ENCODE peak calls at places on chromosomes 12 and 14, in five cellular contexts. E, W, I, C and F are unnamed samples.

GRCh38 chr12:63894132-63894531 is 49.6 kb downstream of the SRGAP1 start:
- DNase-seq in E (peak), I (no peak), C (no peak), W (no peak), F (peak)

GRCh38 chr12:116642101-116642500 is 82.9 kb downstream of the MAP1LC3B2 start:
- DNase-seq in I (no peak), W (no peak), E (no peak), C (no peak), F (no peak)

GRCh38 chr12:111937429-111937828 is 75.5 kb downstream of the TMEM116 start:
- DNase-seq in I (no peak), C (no peak), E (peak), W (no peak), F (no peak)

GRCh38 chr12:20624718-20625117 is 70.4 kb upstream of the SLCO1C1 start:
- DNase-seq in I (no peak), E (peak), W (peak), C (no peak), F (peak)

GRCh38 chr12:66409195-66409871 is 107.0 kb downstream of the HELB start:
- DNase-seq in E (peak), C (peak), I (peak), W (peak), F (peak)

GRCh38 chr14:24705840-24706239 is 71.8 kb upstream of the GZMB start:
- DNase-seq in E (no peak), C (no peak), W (no peak), I (no peak), F (no peak)

GRCh38 chr12:102322254-102322653 is 124.6 kb upstream of the PMCH start:
- DNase-seq in I (no peak), C (no peak), E (no peak), W (no peak), F (no peak)

GRCh38 chr14:85319998-85320397 is 209.9 kb upstream of the FLRT2 start:
- DNase-seq in C (no peak), W (peak), I (no peak), E (peak), F (peak)

GRCh38 chr14:33393155-33393894 is 454.6 kb downstream of the NPAS3 start:
- DNase-seq in E (peak), W (no peak), C (no peak), I (no peak), F (no peak)

GRCh38 chr12:103301642-103302620 is 193.8 kb downstream of the C12orf42 start:
- DNase-seq in W (no peak), I (no peak), E (no peak), C (peak), F (no peak)

GRCh38 chr12:3534511-3534910 is 43.5 kb downstream of the PRMT8 start:
- DNase-seq in C (no peak), W (no peak), E (no peak), I (no peak), F (no peak)

GRCh38 chr12:2332266-2332665 is 279.5 kb downstream of the CACNA1C start:
- DNase-seq in I (no peak), W (peak), C (no peak), E (peak), F (no peak)

GRCh38 chr14:99562848-99563748 is 40.9 kb downstream of the CCDC85C start:
- DNase-seq in W (peak), I (no peak), E (peak), C (peak), F (peak)

GRCh38 chr14:93114068-93114710 is 1.5 kb downstream of the ITPK1 start:
- DNase-seq in C (no peak), E (no peak), W (peak), I (no peak), F (no peak)

GRCh38 chr14:88426271-88426670 is 40.8 kb downstream of the SPATA7 start:
- DNase-seq in W (no peak), I (no peak), C (no peak), E (peak), F (peak)

GRCh38 chr12:80634903-80635302 is 72.5 kb upstream of the MYF6 start:
- DNase-seq in I (no peak), C (no peak), E (no peak), W (no peak), F (no peak)

GRCh38 chr14:34693228-34693939 is 21.0 kb downstream of the CFL2 start:
- DNase-seq in C (peak), W (no peak), E (peak), I (no peak), F (no peak)

GRCh38 chr12:128856035-128856790 is 2.9 kb downstream of the GLT1D1 start:
- DNase-seq in I (no peak), E (no peak), W (no peak), C (no peak), F (no peak)

GRCh38 chr14:48792376-48793024 is 793.7 kb downstream of the RPS29 start:
- DNase-seq in W (no peak), I (no peak), E (no peak), C (no peak), F (no peak)

GRCh38 chr14:60276347-60276746 is 27.3 kb downstream of the PPM1A start:
- DNase-seq in C (no peak), W (no peak), E (no peak), I (no peak), F (peak)

GRCh38 chr14:52175982-52176502 is 91.5 kb upstream of the PTGDR start:
- DNase-seq in C (no peak), I (peak), W (no peak), E (no peak), F (no peak)

GRCh38 chr12:96301732-96302131 is 98.5 kb downstream of the CDK17 start:
- DNase-seq in I (no peak), C (no peak), W (no peak), E (no peak), F (no peak)

GRCh38 chr12:58877243-58877743 is 43.0 kb downstream of the LRIG3 start:
- DNase-seq in C (no peak), I (no peak), W (no peak), E (peak), F (peak)

GRCh38 chr12:28051516-28052456 is 79.3 kb upstream of the PTHLH start:
- DNase-seq in W (no peak), I (no peak), E (peak), C (no peak), F (peak)

GRCh38 chr12:52581481-52581880 is 7.8 kb upstream of the KRT74 start:
- DNase-seq in C (no peak), E (peak), I (no peak), W (no peak), F (peak)

GRCh38 chr12:113267621-113268020 is 46.4 kb downstream of the TPCN1 start:
- DNase-seq in E (no peak), I (no peak), C (no peak), W (no peak), F (no peak)

GRCh38 chr14:64760146-64760755 is 56.0 kb downstream of the PLEKHG3 start:
- DNase-seq in I (peak), W (peak), C (peak), E (peak), F (peak)

GRCh38 chr12:64180951-64181350 is 41.1 kb downstream of the KICS2 start:
- DNase-seq in E (peak), I (no peak), C (no peak), W (peak), F (peak)

GRCh38 chr12:57627504-57628279 is 5.3 kb downstream of the B4GALNT1 start:
- DNase-seq in C (peak), E (no peak), W (no peak), I (no peak), F (no peak)

GRCh38 chr14:52789118-52789517 is 2.3 kb downstream of the GNPNAT1 start:
- DNase-seq in E (no peak), W (no peak), I (no peak), C (no peak), F (no peak)

GRCh38 chr12:68334136-68334535 is 2.0 kb upstream of the MDM1 start:
- DNase-seq in C (peak), E (no peak), W (peak), I (no peak), F (no peak)

GRCh38 chr14:44418856-44419255 is 88.2 kb downstream of the FSCB start:
- DNase-seq in I (no peak), C (no peak), W (no peak), E (no peak), F (no peak)

GRCh38 chr14:73761621-73762355 is 47.6 kb upstream of the PNMA1 start:
- DNase-seq in W (no peak), C (no peak), I (no peak), E (no peak), F (no peak)

GRCh38 chr12:26523708-26524150 is 309.3 kb downstream of the ITPR2 start:
- DNase-seq in W (peak), I (no peak), C (peak), E (peak), F (peak)

GRCh38 chr12:21476949-21477348 is 24.5 kb downstream of the RECQL start:
- DNase-seq in I (no peak), E (peak), W (peak), C (no peak), F (peak)

GRCh38 chr12:107512391-107512790 is 173.2 kb upstream of the PWP1 start:
- DNase-seq in C (no peak), I (no peak), E (peak), W (no peak), F (no peak)

GRCh38 chr12:120457133-120457532 is 10.9 kb downstream of the GATC start:
- DNase-seq in E (peak), C (no peak), I (no peak), W (no peak), F (no peak)

GRCh38 chr14:73471582-73472181 is 13.3 kb upstream of the NUMB start:
- DNase-seq in I (no peak), E (no peak), W (no peak), C (no peak), F (no peak)

GRCh38 chr14:31230559-31230958 is 23.0 kb upstream of the HECTD1 start:
- DNase-seq in E (no peak), W (no peak), C (no peak), I (no peak), F (no peak)

GRCh38 chr14:31232081-31232480 is 24.5 kb upstream of the HECTD1 start:
- DNase-seq in C (no peak), W (no peak), I (no peak), E (no peak), F (no peak)

GRCh38 chr14:31229009-31229408 is 21.4 kb upstream of the HECTD1 start:
- DNase-seq in E (no peak), I (no peak), C (no peak), W (no peak), F (no peak)

GRCh38 chr14:31228533-31228932 is 20.9 kb upstream of the HECTD1 start:
- DNase-seq in E (no peak), W (no peak), I (no peak), C (no peak), F (peak)

DNA sequence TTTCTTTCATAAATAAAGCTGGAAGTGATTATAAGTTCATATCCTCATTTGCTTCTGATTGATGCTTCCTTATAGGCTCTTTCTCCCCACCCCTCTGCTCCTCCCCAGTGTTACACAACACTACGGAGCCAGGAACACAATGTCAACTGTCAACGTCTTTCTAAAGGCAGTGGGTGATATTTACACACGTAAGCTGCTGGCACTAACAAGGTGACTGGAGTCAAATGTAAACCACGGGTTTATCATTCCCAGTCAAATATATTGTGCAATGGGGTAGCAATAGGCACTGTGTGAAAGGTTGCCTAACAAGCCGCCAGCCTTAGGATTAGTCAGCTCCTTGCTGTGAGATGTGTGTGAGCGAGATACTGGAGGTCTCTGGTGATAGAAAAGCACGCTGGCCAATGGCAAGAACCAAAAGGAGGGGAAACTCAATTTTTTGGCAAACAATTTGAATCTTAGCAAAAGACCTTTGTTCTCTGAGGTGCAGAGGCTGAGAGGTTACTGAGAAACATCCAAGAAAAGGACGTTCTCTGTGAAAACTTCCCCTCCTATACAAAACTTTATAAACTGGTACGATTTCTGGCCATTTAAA is 22.1 kb upstream of the HECTD1 start:
- DNase-seq in I (no peak), C (peak), W (no peak), E (peak), F (peak)
- H3K4me3 ChIP-seq in I (no peak), C (no peak), W (no peak), E (peak), F (peak)

DNA sequence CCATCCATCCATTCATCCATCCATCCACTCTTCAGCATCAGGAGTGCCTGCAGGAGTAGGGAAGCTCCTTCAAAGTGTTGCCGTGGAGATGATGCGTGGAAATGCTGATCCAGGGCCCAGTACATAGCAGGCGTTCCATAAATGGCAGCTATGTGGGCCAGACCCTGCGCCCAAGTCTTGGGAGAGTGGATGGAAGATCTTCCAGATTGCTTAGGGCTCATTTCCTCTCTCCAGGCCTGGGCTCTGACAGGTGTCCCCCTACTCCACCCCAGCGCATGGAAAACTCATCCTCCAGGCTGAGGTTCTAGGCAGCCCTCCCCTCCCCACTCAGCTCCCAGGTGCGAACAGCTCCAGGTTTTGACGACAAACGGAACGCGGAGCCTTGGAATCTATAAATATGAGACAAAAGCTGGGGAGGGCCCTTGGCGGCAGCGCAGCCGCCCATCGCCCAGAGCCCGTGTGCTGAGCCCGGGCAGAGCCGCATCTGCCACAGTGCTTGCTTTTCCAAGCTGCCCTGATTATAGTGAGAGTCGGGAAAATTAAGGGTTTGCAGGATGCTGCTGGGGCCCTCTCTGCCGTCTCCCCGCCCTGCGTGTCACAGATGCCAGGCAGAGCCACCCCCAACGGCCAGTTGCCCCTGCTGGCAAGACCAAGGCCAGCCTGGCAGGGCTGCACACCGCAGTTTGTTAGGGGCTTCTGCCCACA is 1.6 kb downstream of the BEGAIN start:
- DNase-seq in C (no peak), W (no peak), E (no peak), I (no peak), F (no peak)
- H3K4me3 ChIP-seq in C (peak), W (no peak), E (no peak), I (no peak), F (no peak)

GRCh38 chr12:48128800-48129199 is 9.6 kb downstream of the PFKM start:
- DNase-seq in E (peak), I (no peak), C (no peak), W (no peak), F (peak)

GRCh38 chr12:48123169-48123568 is 4.0 kb downstream of the PFKM start:
- DNase-seq in C (no peak), I (no peak), E (no peak), W (no peak), F (no peak)

GRCh38 chr12:48131517-48131916 is 12.4 kb downstream of the PFKM start:
- DNase-seq in W (no peak), E (no peak), I (no peak), C (no peak), F (no peak)

GRCh38 chr12:48125985-48126384 is 6.8 kb downstream of the PFKM start:
- DNase-seq in E (no peak), W (no peak), I (no peak), C (no peak), F (no peak)

GRCh38 chr12:48126953-48127630 is 7.9 kb downstream of the PFKM start:
- DNase-seq in W (no peak), E (no peak), C (no peak), I (no peak), F (no peak)
- H3K4me3 ChIP-seq in W (no peak), E (no peak), C (no peak), I (no peak), F (no peak)

DNA sequence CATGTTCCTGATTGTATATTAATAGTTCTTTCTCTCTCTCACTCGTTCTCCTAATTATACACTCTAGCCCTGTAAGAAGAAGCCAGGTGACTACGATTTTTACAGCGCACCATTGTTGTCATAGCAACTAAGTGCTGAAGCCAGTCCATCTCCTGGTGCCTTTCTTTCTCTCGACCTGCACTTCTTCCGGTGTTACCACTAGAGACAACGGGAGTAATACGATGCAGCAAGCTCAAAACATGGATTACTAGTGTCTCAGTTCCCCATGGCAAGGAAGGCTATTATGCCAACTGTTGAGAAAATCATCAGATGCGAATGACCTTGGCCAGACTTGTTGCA is 40.8 kb upstream of the DCD start:
- DNase-seq in C (no peak), I (no peak), W (no peak), E (no peak), F (no peak)
- H3K4me3 ChIP-seq in C (no peak), I (no peak), W (no peak), E (no peak), F (no peak)

GRCh38 chr14:74955229-74955999 is at the start of gene PGF:
- DNase-seq in E (peak), C (peak), W (peak), I (peak), F (peak)

GRCh38 chr14:74956280-74957072 is 1.1 kb upstream of the PGF start:
- DNase-seq in I (no peak), E (no peak), C (no peak), W (no peak), F (no peak)

GRCh38 chr14:74954232-74954946 is 1.0 kb downstream of the PGF start:
- DNase-seq in C (no peak), E (no peak), W (peak), I (no peak), F (no peak)

GRCh38 chr14:74954947-74955228 is 509 bp downstream of the PGF start:
- DNase-seq in C (no peak), E (no peak), I (no peak), W (peak), F (no peak)

GRCh38 chr14:74956000-74956279 is 543 bp upstream of the PGF start:
- DNase-seq in E (no peak), I (no peak), C (no peak), W (no peak), F (no peak)
- H3K4me3 ChIP-seq in E (no peak), I (no peak), C (peak), W (peak), F (peak)

GRCh38 chr12:10719482-10719881 is 3.6 kb downstream of the YBX3 start:
- DNase-seq in I (no peak), W (peak), C (peak), E (no peak), F (peak)

GRCh38 chr12:10716277-10716676 is 6.8 kb downstream of the YBX3 start:
- DNase-seq in C (no peak), I (no peak), E (no peak), W (no peak), F (peak)

GRCh38 chr12:10717410-10717809 is 5.7 kb downstream of the YBX3 start:
- DNase-seq in E (peak), I (no peak), C (no peak), W (peak), F (peak)

GRCh38 chr12:10716704-10717315 is 6.3 kb downstream of the YBX3 start:
- DNase-seq in W (peak), I (no peak), E (peak), C (peak), F (peak)

DNA sequence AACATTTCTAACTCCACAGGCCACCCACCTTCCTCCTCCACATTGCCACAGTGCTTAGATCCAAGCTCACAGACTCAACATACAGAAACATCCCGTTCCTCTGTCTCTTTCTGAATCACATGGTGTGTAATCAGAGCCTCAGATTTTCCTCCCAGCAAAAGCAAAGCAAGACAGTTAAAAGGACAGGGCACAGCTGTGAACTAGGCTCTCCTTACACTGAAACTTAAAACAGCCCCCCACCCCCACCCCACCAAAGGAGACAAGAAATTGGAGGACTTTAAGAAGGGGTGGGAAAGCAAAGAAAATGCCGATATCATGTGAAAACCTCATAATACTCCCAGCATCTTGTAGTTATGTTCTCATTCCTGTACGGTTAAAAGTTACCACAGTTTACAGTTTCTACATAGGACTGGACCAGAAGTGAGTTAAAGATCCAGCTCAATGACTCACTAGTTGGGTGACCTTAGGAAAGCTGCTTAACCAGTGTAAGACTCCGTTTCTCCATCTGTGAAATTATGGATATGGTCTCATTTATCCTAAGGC is 4.8 kb downstream of the YBX3 start:
- DNase-seq in I (no peak), E (peak), C (peak), W (peak), F (peak)
- H3K4me3 ChIP-seq in I (no peak), E (peak), C (no peak), W (peak), F (peak)

DNA sequence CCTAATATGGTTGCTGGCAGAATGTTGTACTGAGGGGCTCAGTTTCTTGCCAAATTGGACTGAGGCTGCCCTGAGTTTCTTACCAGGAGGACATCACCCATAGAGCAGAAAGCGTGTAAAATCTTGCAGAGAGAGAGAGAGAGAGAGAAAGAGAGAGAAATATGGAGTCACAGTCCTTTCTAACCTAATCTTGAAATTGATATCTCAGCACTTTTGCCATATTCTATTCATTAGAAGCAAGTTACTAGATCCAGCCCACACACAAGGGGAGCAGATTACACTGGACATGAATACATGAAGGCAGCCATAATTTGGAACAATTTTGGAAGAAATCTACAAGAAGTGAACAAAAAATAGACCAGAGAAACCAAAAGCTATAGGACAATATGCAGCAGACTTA is 4.1 kb upstream of the CD163L1 start:
- DNase-seq in E (no peak), W (no peak), I (no peak), C (no peak), F (no peak)
- H3K4me3 ChIP-seq in E (no peak), W (no peak), I (no peak), C (no peak), F (no peak)